ENCODE peak calls at places on chromosomes 11 and 22, in four cellular contexts. One of them, this sample, is unnamed.

GRCh38 chr22:47784367-47784983 is 1022.0 kb downstream of the TBC1D22A start:
- DNase-seq in GM12878: no peak
- DNase-seq in A549: no peak
- DNase-seq in HepG2: no peak
- DNase-seq in this sample: no peak

GRCh38 chr11:83656931-83657330 is 370.8 kb upstream of the CCDC90B start:
- DNase-seq in GM12878: no peak
- DNase-seq in A549: no peak
- DNase-seq in HepG2: no peak
- DNase-seq in this sample: no peak

GRCh38 chr22:36986242-36986821 is 32.9 kb downstream of the TST start:
- DNase-seq in A549: peak
- DNase-seq in GM12878: no peak
- DNase-seq in HepG2: no peak
- DNase-seq in this sample: peak

GRCh38 chr11:76658231-76658630 is 12.3 kb downstream of the LRRC32 start:
- DNase-seq in HepG2: no peak
- DNase-seq in GM12878: no peak
- DNase-seq in A549: no peak
- DNase-seq in this sample: no peak

GRCh38 chr11:64339754-64340408 is at the start of gene CCDC88B:
- DNase-seq in HepG2: no peak
- DNase-seq in A549: no peak
- DNase-seq in GM12878: no peak
- DNase-seq in this sample: no peak

GRCh38 chr11:45180888-45181594 is 34.6 kb downstream of the PRDM11 start:
- DNase-seq in HepG2: no peak
- DNase-seq in GM12878: no peak
- DNase-seq in A549: peak
- DNase-seq in this sample: peak

GRCh38 chr11:102244681-102245409 is 72.4 kb upstream of the BIRC3 start:
- DNase-seq in GM12878: no peak
- DNase-seq in A549: peak
- DNase-seq in HepG2: no peak
- DNase-seq in this sample: no peak

GRCh38 chr11:69697489-69697843 is 6.4 kb downstream of the FGF19 start:
- DNase-seq in HepG2: no peak
- DNase-seq in GM12878: no peak
- DNase-seq in A549: no peak
- DNase-seq in this sample: no peak

GRCh38 chr11:67174311-67174710 is 55.2 kb downstream of the KDM2A start:
- DNase-seq in HepG2: no peak
- DNase-seq in GM12878: no peak
- DNase-seq in A549: no peak
- DNase-seq in this sample: no peak

GRCh38 chr11:22343411-22344032 is 5.3 kb downstream of the SLC17A6 start:
- DNase-seq in HepG2: no peak
- DNase-seq in A549: no peak
- DNase-seq in GM12878: no peak
- DNase-seq in this sample: no peak

GRCh38 chr11:70105369-70105754 is 27.2 kb downstream of the ANO1 start:
- DNase-seq in GM12878: no peak
- DNase-seq in A549: no peak
- DNase-seq in HepG2: no peak
- DNase-seq in this sample: no peak

GRCh38 chr11:132962026-132962425 is 570.3 kb downstream of the OPCML start:
- DNase-seq in GM12878: no peak
- DNase-seq in HepG2: no peak
- DNase-seq in A549: no peak
- DNase-seq in this sample: no peak

GRCh38 chr11:14577835-14578529 is 57.8 kb upstream of the PSMA1 start:
- DNase-seq in GM12878: no peak
- DNase-seq in A549: no peak
- DNase-seq in HepG2: no peak
- DNase-seq in this sample: no peak

GRCh38 chr22:46763051-46763705 is 728 bp downstream of the TBC1D22A start:
- DNase-seq in GM12878: no peak
- DNase-seq in HepG2: no peak
- DNase-seq in A549: no peak
- DNase-seq in this sample: peak

GRCh38 chr11:92269021-92269420 is 44.4 kb downstream of the FAT3 start:
- DNase-seq in GM12878: no peak
- DNase-seq in HepG2: peak
- DNase-seq in A549: peak
- DNase-seq in this sample: no peak

GRCh38 chr11:85115798-85116197 is 511.3 kb downstream of the DLG2 start:
- DNase-seq in A549: peak
- DNase-seq in HepG2: no peak
- DNase-seq in GM12878: no peak
- DNase-seq in this sample: no peak

GRCh38 chr11:85114786-85115185 is 512.4 kb downstream of the DLG2 start:
- DNase-seq in HepG2: no peak
- DNase-seq in A549: no peak
- DNase-seq in GM12878: no peak
- DNase-seq in this sample: no peak

GRCh38 chr11:85123752-85124231 is 503.4 kb downstream of the DLG2 start:
- DNase-seq in GM12878: peak
- DNase-seq in A549: peak
- DNase-seq in HepG2: no peak
- DNase-seq in this sample: no peak

GRCh38 chr11:85118151-85118550 is 509.0 kb downstream of the DLG2 start:
- DNase-seq in HepG2: no peak
- DNase-seq in A549: peak
- DNase-seq in GM12878: no peak
- DNase-seq in this sample: no peak
- H3K4me2 ChIP-seq in HepG2: no peak
- H3K4me2 ChIP-seq in A549: no peak
- H3K4me2 ChIP-seq in GM12878: no peak
- H3K4me2 ChIP-seq in this sample: no peak

DNA sequence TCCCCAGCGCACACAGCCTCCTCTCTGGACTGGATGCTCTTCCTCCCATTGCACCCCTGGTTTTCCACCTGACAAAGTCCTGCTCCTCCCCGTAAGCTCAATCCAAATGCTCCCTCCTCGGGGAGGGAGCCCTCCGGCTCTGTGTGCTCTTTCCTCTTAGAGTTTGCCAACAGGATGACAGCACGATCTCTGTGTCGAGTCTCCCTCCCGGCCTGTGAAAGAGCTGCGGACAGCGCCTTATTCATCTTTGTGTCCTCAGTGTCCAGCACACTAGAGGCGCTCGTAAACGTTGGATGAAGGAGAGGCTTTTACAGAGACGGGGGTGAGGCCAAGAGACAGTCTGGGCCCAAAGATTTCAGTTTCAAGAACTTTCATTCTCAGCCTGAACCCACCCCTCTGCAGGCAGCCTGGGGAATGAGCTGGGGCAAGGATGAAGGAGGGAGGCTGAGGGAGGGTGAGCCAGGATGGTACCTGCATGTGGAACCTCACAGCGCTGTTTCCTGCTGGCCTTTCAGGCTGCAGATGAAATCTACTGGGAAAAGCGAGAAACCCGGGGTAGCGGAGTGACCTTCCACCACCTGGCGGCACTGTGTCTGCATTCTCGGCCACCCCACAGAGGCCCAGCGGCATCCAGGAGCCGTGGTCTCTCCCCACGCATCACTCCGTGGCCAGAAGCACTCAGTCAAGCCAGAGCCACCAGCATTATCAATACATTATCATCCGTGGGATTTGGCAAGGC is 8.5 kb upstream of the TMPRSS4 start:
- DNase-seq in HepG2: no peak
- DNase-seq in A549: no peak
- DNase-seq in GM12878: no peak
- DNase-seq in this sample: peak
- TF ChIP-seq ESRRA in HepG2: no peak
- TF ChIP-seq ESRRA in A549: no peak
- TF ChIP-seq ESRRA in GM12878: no peak
- TF ChIP-seq ESRRA in this sample: peak

GRCh38 chr11:10588904-10589303 is 20.4 kb upstream of the LYVE1 start:
- DNase-seq in A549: no peak
- DNase-seq in HepG2: no peak
- DNase-seq in GM12878: no peak
- DNase-seq in this sample: peak

GRCh38 chr11:10594407-10594806 is 25.9 kb upstream of the LYVE1 start:
- DNase-seq in HepG2: no peak
- DNase-seq in GM12878: no peak
- DNase-seq in A549: no peak
- DNase-seq in this sample: no peak

GRCh38 chr11:10592331-10592730 is 23.9 kb upstream of the LYVE1 start:
- DNase-seq in HepG2: no peak
- DNase-seq in A549: no peak
- DNase-seq in GM12878: no peak
- DNase-seq in this sample: no peak

GRCh38 chr11:10590516-10590915 is 22.1 kb upstream of the LYVE1 start:
- DNase-seq in HepG2: no peak
- DNase-seq in GM12878: no peak
- DNase-seq in A549: no peak
- DNase-seq in this sample: no peak

DNA sequence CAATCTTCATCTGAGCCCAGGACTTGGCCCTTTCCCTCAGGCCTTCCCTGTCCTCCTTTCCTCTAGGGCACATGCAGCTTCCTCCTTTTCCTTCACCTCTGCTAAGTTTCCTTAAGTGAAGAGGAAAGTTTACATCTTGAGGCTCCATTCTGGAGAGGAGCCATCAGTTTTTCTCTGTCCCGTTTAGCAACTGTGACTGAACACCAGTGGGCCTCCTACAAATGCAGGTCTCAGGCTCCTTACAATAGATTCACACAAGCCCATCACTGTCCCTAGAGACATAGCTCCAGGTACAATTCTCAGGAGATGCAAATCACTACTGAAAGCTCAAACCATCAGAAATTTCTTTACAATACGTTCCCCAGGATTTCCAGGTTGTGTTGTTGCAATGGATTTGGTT is 23.3 kb upstream of the LYVE1 start:
- DNase-seq in A549: no peak
- DNase-seq in GM12878: no peak
- DNase-seq in HepG2: no peak
- DNase-seq in this sample: no peak
- H3K4me2 ChIP-seq in A549: no peak
- H3K4me2 ChIP-seq in GM12878: no peak
- H3K4me2 ChIP-seq in HepG2: no peak
- H3K4me2 ChIP-seq in this sample: no peak

GRCh38 chr11:57566564-57567209 is 785 bp downstream of the UBE2L6 start:
- DNase-seq in GM12878: no peak
- DNase-seq in A549: no peak
- DNase-seq in HepG2: no peak
- DNase-seq in this sample: no peak
- TF ChIP-seq ESRRA in GM12878: no peak
- TF ChIP-seq ESRRA in A549: no peak
- TF ChIP-seq ESRRA in HepG2: no peak
- TF ChIP-seq ESRRA in this sample: no peak

GRCh38 chr11:28763876-28764275 is 655.7 kb downstream of the METTL15 start:
- DNase-seq in HepG2: no peak
- DNase-seq in GM12878: no peak
- DNase-seq in A549: no peak
- DNase-seq in this sample: no peak
- H3K4me2 ChIP-seq in HepG2: no peak
- H3K4me2 ChIP-seq in GM12878: no peak
- H3K4me2 ChIP-seq in A549: no peak
- H3K4me2 ChIP-seq in this sample: no peak